ENCODE peak calls at places on chromosomes 16 and 17, in four cellular contexts. G is IMR-90, O is stomach, J is heart left ventricle. W is an unnamed sample.

GRCh38 chr16:88286301-88286923 is 96.3 kb upstream of the ZNF469 start:
- DNase-seq in O (no peak), J (peak), G (no peak), W (no peak)

GRCh38 chr17:65562206-65562531 is 721 bp upstream of the AXIN2 start:
- DNase-seq in O (no peak), G (no peak), J (no peak), W (no peak)

GRCh38 chr17:53088501-53088900 is 734.2 kb upstream of the KIF2B start:
- DNase-seq in G (no peak), J (no peak), O (no peak), W (no peak)

GRCh38 chr16:1911467-1912214 is 6.6 kb downstream of the HS3ST6 start:
- DNase-seq in O (no peak), G (no peak), J (no peak), W (no peak)

GRCh38 chr17:79324219-79324618 is 249.6 kb downstream of the ENGASE start:
- DNase-seq in O (no peak), J (peak), G (no peak), W (no peak)

GRCh38 chr17:7476474-7476873 is 3.0 kb downstream of the ZBTB4 start:
- DNase-seq in O (no peak), G (peak), J (no peak), W (no peak)

GRCh38 chr17:45973099-45973838 is 25.8 kb upstream of the STH start:
- DNase-seq in O (peak), G (no peak), J (no peak), W (no peak)

GRCh38 chr17:81391964-81392908 is 3.0 kb upstream of the BAHCC1 start:
- DNase-seq in O (no peak), J (no peak), G (peak), W (peak)

GRCh38 chr16:47612711-47613110 is 151.6 kb downstream of the PHKB start:
- DNase-seq in J (no peak), G (peak), O (no peak), W (no peak)

GRCh38 chr17:39339272-39339671 is 62.2 kb downstream of the FBXL20 start:
- DNase-seq in O (no peak), G (no peak), J (no peak), W (no peak)

GRCh38 chr17:20944014-20944905 is 98.6 kb downstream of the USP22 start:
- DNase-seq in O (peak), G (no peak), J (no peak), W (no peak)

GRCh38 chr17:68006797-68007196 is 10.5 kb upstream of the C17orf58 start:
- DNase-seq in O (no peak), J (no peak), G (no peak), W (no peak)

GRCh38 chr16:3734758-3735221 is 17.5 kb upstream of the TRAP1 start:
- DNase-seq in J (no peak), O (no peak), G (no peak), W (peak)

GRCh38 chr16:9798474-9798873 is 383.8 kb downstream of the GRIN2A start:
- DNase-seq in G (no peak), J (no peak), O (no peak), W (no peak)

GRCh38 chr17:64250211-64250835 is 12.7 kb downstream of the TEX2 start:
- DNase-seq in G (no peak), O (no peak), J (no peak), W (no peak)

GRCh38 chr16:4892356-4893102 is 44.4 kb downstream of the PPL start:
- DNase-seq in O (no peak), G (peak), J (no peak), W (no peak)

GRCh38 chr17:4849011-4849536 is 15.9 kb downstream of the MINK1 start:
- DNase-seq in O (no peak), J (no peak), G (no peak), W (no peak)

GRCh38 chr16:66580605-66581209 is 1.4 kb downstream of the CMTM2 start:
- DNase-seq in O (no peak), G (peak), J (no peak), W (no peak)

DNA sequence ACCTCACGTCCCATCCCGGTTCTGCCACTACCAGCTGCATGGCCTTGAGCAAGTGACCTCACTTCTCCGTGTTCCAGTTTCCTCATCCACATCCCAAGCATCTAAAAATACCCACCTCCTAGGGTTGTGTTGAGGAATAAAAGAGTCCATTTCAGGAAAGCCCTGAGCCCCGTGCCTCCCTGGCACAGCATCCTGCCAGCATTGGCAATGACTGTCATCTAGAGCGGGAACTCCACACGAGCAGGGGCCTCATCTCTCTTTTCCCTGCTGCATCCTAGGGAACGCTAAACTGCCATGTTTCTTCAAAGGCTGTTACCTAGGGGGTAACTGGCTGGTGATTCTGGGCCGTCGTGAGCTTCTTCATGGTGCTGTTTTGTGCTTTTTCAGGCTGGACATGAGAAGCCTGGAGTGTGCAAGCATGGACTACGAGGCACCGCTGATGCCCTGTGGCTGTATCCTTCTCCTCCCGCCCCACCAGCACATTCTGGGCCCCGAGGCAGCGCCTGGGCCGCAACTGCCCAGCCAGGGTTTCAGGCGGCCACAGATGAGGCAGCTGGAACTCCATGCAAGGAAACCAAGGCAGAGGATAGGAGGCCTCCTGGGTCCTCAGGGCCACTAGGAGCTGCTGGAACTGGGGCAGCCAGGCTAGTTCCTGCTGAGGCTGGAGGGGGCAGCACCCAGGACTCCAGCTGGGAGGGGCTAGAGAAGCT is 221.4 kb downstream of the KATNIP start:
- DNase-seq in O (no peak), J (peak), G (no peak), W (no peak)
- H3K27ac ChIP-seq in O (no peak), J (no peak), G (no peak), W (no peak)

GRCh38 chr16:23301251-23302044 is 654 bp upstream of the SCNN1B start:
- DNase-seq in O (no peak), G (no peak), J (no peak), W (no peak)
- H3K4me3 ChIP-seq in O (no peak), G (no peak), J (no peak), W (no peak)

GRCh38 chr17:44219126-44219635 is 294 bp downstream of the UBTF start:
- DNase-seq in O (peak), G (peak), J (peak), W (no peak)
- TF ChIP-seq CTCF in O (peak), G (peak), J (peak), W (no peak)

GRCh38 chr17:76501018-76501826 is at the start of gene RHBDF2:
- DNase-seq in J (peak), O (peak), G (peak), W (no peak)
- H3K27ac ChIP-seq in J (peak), O (peak), G (peak), W (peak)

GRCh38 chr17:2723997-2724782 is 12.6 kb upstream of the CLUH start:
- DNase-seq in O (no peak), J (peak), G (no peak), W (no peak)
- H3K4me3 ChIP-seq in O (peak), J (peak), G (peak), W (peak)